ENCODE peak calls at places on chromosome 17, in four cellular contexts. R, N, F and U are unnamed samples.
A peak's percentile ranks its signal among the peaks of the same experiment; 100 is the strongest.

GRCh38 chr17:40707720-40708119 is 4.2 kb upstream of the KRT24 start:
- DNase-seq in N (no peak), F (peak; percentile 85), R (peak; percentile 49), U (peak; percentile 57)

GRCh38 chr17:29568331-29569244 is at the start of gene TP53I13:
- DNase-seq in F (peak; percentile 82), R (peak; percentile 90), N (peak; percentile 88), U (peak; percentile 89)

GRCh38 chr17:78977992-78978973 is 1.4 kb downstream of the LGALS3BP start:
- DNase-seq in N (no peak), F (no peak), R (no peak), U (no peak)

GRCh38 chr17:31068291-31068690 is 26.5 kb upstream of the NF1 start:
- DNase-seq in F (peak; percentile 52), R (peak; percentile 66), N (peak; percentile 78), U (peak; percentile 18)

GRCh38 chr17:62705781-62706597 is 78.5 kb downstream of the MRC2 start:
- DNase-seq in N (no peak), F (peak; percentile 57), R (no peak), U (peak; percentile 36)

GRCh38 chr17:79942011-79942405 is 93.7 kb downstream of the TBC1D16 start:
- DNase-seq in F (no peak), N (no peak), R (no peak), U (no peak)

GRCh38 chr17:28482551-28483199 is 9.2 kb downstream of the SLC13A2 start:
- DNase-seq in R (no peak), N (no peak), F (no peak), U (no peak)

GRCh38 chr17:77897741-77898301 is 60.7 kb upstream of the TNRC6C start:
- DNase-seq in F (no peak), N (no peak), R (no peak), U (no peak)

GRCh38 chr17:77111916-77112315 is 28.9 kb upstream of the SEC14L1 start:
- DNase-seq in N (no peak), R (no peak), F (no peak), U (no peak)

GRCh38 chr17:32525116-32525515 is 38.3 kb downstream of the CDK5R1 start:
- DNase-seq in R (no peak), F (no peak), N (no peak), U (no peak)

GRCh38 chr17:3594976-3595375 is 14.2 kb downstream of the TRPV1 start:
- DNase-seq in F (no peak), N (no peak), R (no peak), U (no peak)

GRCh38 chr17:50214986-50215730 is 13.7 kb upstream of the COL1A1 start:
- DNase-seq in F (no peak), N (no peak), R (no peak), U (no peak)

GRCh38 chr17:4362141-4362540 is 4.3 kb downstream of the UBE2G1 start:
- DNase-seq in N (no peak), R (peak; percentile 44), F (no peak), U (no peak)

GRCh38 chr17:44108440-44109311 is 14.8 kb downstream of the HDAC5 start:
- DNase-seq in R (peak; percentile 88), F (no peak), N (no peak), U (peak; percentile 85)

GRCh38 chr17:45761957-45762565 is 22.1 kb upstream of the CRHR1 start:
- DNase-seq in R (no peak), N (no peak), F (no peak), U (no peak)

GRCh38 chr17:17722081-17722905 is 41.0 kb downstream of the RAI1 start:
- DNase-seq in R (no peak), F (no peak), N (no peak), U (no peak)

GRCh38 chr17:81911969-81912368 is 770 bp upstream of the PCYT2 start:
- DNase-seq in F (no peak), R (no peak), N (no peak), U (no peak)

GRCh38 chr17:81912441-81913309 is 1.5 kb upstream of the PCYT2 start:
- DNase-seq in R (no peak), F (no peak), N (no peak), U (peak; percentile 97)

GRCh38 chr17:81915331-81915730 is 2.6 kb downstream of the SIRT7 start:
- DNase-seq in F (no peak), N (no peak), R (no peak), U (no peak)

GRCh38 chr17:81913394-81914102 is 2.3 kb upstream of the PCYT2 start:
- DNase-seq in R (no peak), N (no peak), F (no peak), U (no peak)

GRCh38 chr17:81914103-81914850 is 3.1 kb upstream of the PCYT2 start:
- DNase-seq in R (no peak), N (no peak), F (no peak), U (no peak)
- H3K27ac ChIP-seq in R (no peak overlapping the region), N (no peak overlapping the region), F (no peak overlapping the region), U (no peak overlapping the region)

GRCh38 chr17:57927048-57927723 is 28.0 kb downstream of the CUEDC1 start:
- DNase-seq in R (no peak), N (no peak), F (peak; percentile 73), U (peak; percentile 85)
- H3K27ac ChIP-seq in R (peak overlapping the region; percentile 55), N (no peak overlapping the region), F (no peak overlapping the region), U (no peak overlapping the region)

DNA sequence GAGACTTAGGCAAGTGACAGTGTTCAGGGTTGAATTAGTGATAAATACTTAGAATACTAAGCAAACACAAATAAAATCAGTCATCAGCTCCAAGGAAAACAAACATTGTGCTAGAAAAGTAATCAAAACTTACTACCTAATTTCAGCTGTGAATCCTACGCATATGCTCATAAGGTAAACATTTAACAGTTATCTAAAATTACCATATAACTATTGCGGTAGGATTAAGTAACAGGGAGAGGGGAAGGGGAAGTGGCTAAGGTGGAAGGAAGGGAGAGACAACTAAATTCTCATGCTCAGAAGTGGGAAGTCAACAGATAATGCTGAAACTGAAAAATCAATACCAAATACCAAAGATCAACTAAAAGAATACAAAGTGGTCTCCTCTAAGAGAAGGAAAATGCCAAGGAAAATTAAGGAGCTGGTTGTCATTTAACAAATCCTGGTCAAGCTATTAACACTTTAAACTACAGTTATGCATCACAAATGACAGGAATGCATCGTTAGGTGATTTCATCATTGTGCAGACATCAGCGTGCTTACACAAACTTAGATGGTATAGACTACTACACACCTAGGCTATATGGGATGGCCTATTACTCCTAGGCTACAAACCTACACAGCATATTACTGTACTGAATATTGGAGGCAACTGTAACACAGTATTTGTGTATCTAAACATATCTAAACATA is 20.0 kb downstream of the USP32 start:
- DNase-seq in R (no peak), F (no peak), N (no peak), U (no peak)
- H3K27ac ChIP-seq in R (no peak overlapping the region), F (no peak overlapping the region), N (no peak overlapping the region), U (no peak overlapping the region)

GRCh38 chr17:7043544-7044268 is at the start of gene SLC16A11:
- DNase-seq in N (no peak), R (no peak), F (peak; percentile 42), U (peak; percentile 50)

GRCh38 chr17:7041607-7042506 is 2.0 kb downstream of the SLC16A11 start:
- DNase-seq in R (no peak), F (no peak), N (no peak), U (no peak)

GRCh38 chr17:7043195-7043543 is 723 bp downstream of the SLC16A11 start:
- DNase-seq in R (no peak), F (no peak), N (no peak), U (no peak)

GRCh38 chr17:7045492-7046126 is 1.7 kb upstream of the SLC16A11 start:
- DNase-seq in N (peak; percentile 90), R (peak; percentile 91), F (peak; percentile 89), U (no peak)

GRCh38 chr17:7042507-7043194 is 1.2 kb downstream of the SLC16A11 start:
- DNase-seq in F (no peak), R (no peak), N (no peak), U (no peak)
- H3K27ac ChIP-seq in F (no peak overlapping the region), R (no peak overlapping the region), N (peak overlapping the region; percentile 60), U (no peak overlapping the region)

DNA sequence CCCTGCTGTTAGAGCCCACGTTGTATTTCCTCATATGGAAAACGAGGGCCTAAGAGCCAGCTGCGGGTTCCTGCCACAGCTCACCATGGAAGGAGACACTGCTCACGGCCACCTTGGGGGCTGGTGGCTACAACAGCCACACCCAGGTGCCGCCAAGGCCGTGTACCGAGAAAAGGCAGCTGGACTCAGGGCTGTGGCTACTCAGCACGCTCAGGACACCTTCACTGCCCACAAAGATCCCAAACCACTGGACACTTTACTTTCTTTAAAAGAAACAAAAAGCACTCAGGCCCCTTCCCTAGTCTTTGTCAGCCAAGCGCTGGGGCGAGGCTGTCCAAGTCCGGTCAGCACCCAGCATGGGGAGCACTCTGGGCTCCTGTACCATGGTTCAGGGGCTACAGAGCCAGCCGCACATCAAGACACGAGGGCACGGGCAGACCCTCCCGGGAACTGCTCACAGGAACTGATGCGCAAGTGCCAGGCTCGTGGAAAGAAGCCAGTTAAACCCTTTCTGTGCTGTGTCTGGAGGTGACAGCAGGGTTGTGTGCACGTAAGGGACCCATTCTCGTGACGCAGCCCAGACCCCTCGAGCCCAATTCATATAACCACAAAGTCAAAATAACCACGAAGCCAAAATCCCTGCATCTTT is 18.5 kb downstream of the SLC16A3 start:
- DNase-seq in R (no peak), N (no peak), F (peak; percentile 24), U (no peak)
- H3K27ac ChIP-seq in R (peak overlapping the region; percentile 72), N (peak overlapping the region; percentile 33), F (peak overlapping the region; percentile 67), U (peak overlapping the region; percentile 75)

GRCh38 chr17:47733047-47733413 is at the start of gene TBX21:
- DNase-seq in N (peak; percentile 95), F (peak; percentile 25), R (peak; percentile 80), U (peak; percentile 60)
- H3K27ac ChIP-seq in N (peak within 1 kb of the TSS; percentile 69), F (no peak within 1 kb of the TSS), R (no peak within 1 kb of the TSS), U (no peak within 1 kb of the TSS)